ENCODE peak calls at places on chromosomes 5 and 9, in nine cellular contexts. One of them, this sample, is unnamed.

GRCh38 chr5:36939969-36940858 is 63.6 kb downstream of the NIPBL start:
- DNase-seq in NB4: no peak
- DNase-seq in putamen: no peak
- DNase-seq in stimulated activated CD4-positive, alpha-beta T cell treated with anti-CD3 and anti-CD28 coated beads, Interleukin-15, amount 100 ng/mL, for 24 hours: no peak
- DNase-seq in stimulated activated CD8-positive, alpha-beta memory T cell treated with anti-CD3 and anti-CD28 coated beads, Interleukin-12 subunit alpha, Interleukin-12 subunit beta, amount 100 ng/mL, for 1 hour: no peak
- DNase-seq in HT1080: no peak
- DNase-seq in posterior vena cava: no peak
- DNase-seq in COR-L47: no peak
- DNase-seq in spleen: no peak
- DNase-seq in this sample: no peak

GRCh38 chr9:114662081-114662989 is 4.7 kb upstream of the TEX53 start:
- DNase-seq in NB4: peak
- DNase-seq in putamen: peak
- DNase-seq in stimulated activated CD4-positive, alpha-beta T cell treated with anti-CD3 and anti-CD28 coated beads, Interleukin-15, amount 100 ng/mL, for 24 hours: peak
- DNase-seq in stimulated activated CD8-positive, alpha-beta memory T cell treated with anti-CD3 and anti-CD28 coated beads, Interleukin-12 subunit alpha, Interleukin-12 subunit beta, amount 100 ng/mL, for 1 hour: peak
- DNase-seq in HT1080: peak
- DNase-seq in posterior vena cava: no peak
- DNase-seq in COR-L47: peak
- DNase-seq in spleen: no peak
- DNase-seq in this sample: no peak

GRCh38 chr9:120490888-120491595 is 88.9 kb downstream of the CDK5RAP2 start:
- DNase-seq in NB4: peak
- DNase-seq in putamen: no peak
- DNase-seq in stimulated activated CD4-positive, alpha-beta T cell treated with anti-CD3 and anti-CD28 coated beads, Interleukin-15, amount 100 ng/mL, for 24 hours: no peak
- DNase-seq in stimulated activated CD8-positive, alpha-beta memory T cell treated with anti-CD3 and anti-CD28 coated beads, Interleukin-12 subunit alpha, Interleukin-12 subunit beta, amount 100 ng/mL, for 1 hour: no peak
- DNase-seq in HT1080: no peak
- DNase-seq in posterior vena cava: no peak
- DNase-seq in COR-L47: no peak
- DNase-seq in spleen: no peak
- DNase-seq in this sample: no peak

GRCh38 chr5:112604741-112605390 is 132.8 kb upstream of the APC start:
- DNase-seq in NB4: peak
- DNase-seq in putamen: no peak
- DNase-seq in stimulated activated CD4-positive, alpha-beta T cell treated with anti-CD3 and anti-CD28 coated beads, Interleukin-15, amount 100 ng/mL, for 24 hours: no peak
- DNase-seq in stimulated activated CD8-positive, alpha-beta memory T cell treated with anti-CD3 and anti-CD28 coated beads, Interleukin-12 subunit alpha, Interleukin-12 subunit beta, amount 100 ng/mL, for 1 hour: no peak
- DNase-seq in HT1080: no peak
- DNase-seq in posterior vena cava: no peak
- DNase-seq in COR-L47: no peak
- DNase-seq in spleen: no peak
- DNase-seq in this sample: peak

GRCh38 chr9:79611091-79611614 is 39.4 kb downstream of the TLE4 start:
- DNase-seq in NB4: peak
- DNase-seq in putamen: no peak
- DNase-seq in stimulated activated CD4-positive, alpha-beta T cell treated with anti-CD3 and anti-CD28 coated beads, Interleukin-15, amount 100 ng/mL, for 24 hours: no peak
- DNase-seq in stimulated activated CD8-positive, alpha-beta memory T cell treated with anti-CD3 and anti-CD28 coated beads, Interleukin-12 subunit alpha, Interleukin-12 subunit beta, amount 100 ng/mL, for 1 hour: no peak
- DNase-seq in HT1080: peak
- DNase-seq in posterior vena cava: no peak
- DNase-seq in COR-L47: no peak
- DNase-seq in spleen: no peak
- DNase-seq in this sample: no peak

GRCh38 chr9:126439402-126439765 is 112.8 kb downstream of the MVB12B start:
- DNase-seq in NB4: no peak
- DNase-seq in putamen: no peak
- DNase-seq in stimulated activated CD4-positive, alpha-beta T cell treated with anti-CD3 and anti-CD28 coated beads, Interleukin-15, amount 100 ng/mL, for 24 hours: peak
- DNase-seq in stimulated activated CD8-positive, alpha-beta memory T cell treated with anti-CD3 and anti-CD28 coated beads, Interleukin-12 subunit alpha, Interleukin-12 subunit beta, amount 100 ng/mL, for 1 hour: no peak
- DNase-seq in HT1080: peak
- DNase-seq in posterior vena cava: no peak
- DNase-seq in COR-L47: no peak
- DNase-seq in spleen: no peak
- DNase-seq in this sample: no peak

GRCh38 chr5:139708877-139709586 is 60.9 kb downstream of the CXXC5 start:
- DNase-seq in NB4: peak
- DNase-seq in putamen: peak
- DNase-seq in stimulated activated CD4-positive, alpha-beta T cell treated with anti-CD3 and anti-CD28 coated beads, Interleukin-15, amount 100 ng/mL, for 24 hours: no peak
- DNase-seq in stimulated activated CD8-positive, alpha-beta memory T cell treated with anti-CD3 and anti-CD28 coated beads, Interleukin-12 subunit alpha, Interleukin-12 subunit beta, amount 100 ng/mL, for 1 hour: no peak
- DNase-seq in HT1080: no peak
- DNase-seq in posterior vena cava: peak
- DNase-seq in COR-L47: peak
- DNase-seq in spleen: peak
- DNase-seq in this sample: no peak

GRCh38 chr9:5438301-5439162 is 807 bp upstream of the PLGRKT start:
- DNase-seq in NB4: no peak
- DNase-seq in putamen: no peak
- DNase-seq in stimulated activated CD4-positive, alpha-beta T cell treated with anti-CD3 and anti-CD28 coated beads, Interleukin-15, amount 100 ng/mL, for 24 hours: peak
- DNase-seq in stimulated activated CD8-positive, alpha-beta memory T cell treated with anti-CD3 and anti-CD28 coated beads, Interleukin-12 subunit alpha, Interleukin-12 subunit beta, amount 100 ng/mL, for 1 hour: peak
- DNase-seq in HT1080: no peak
- DNase-seq in posterior vena cava: peak
- DNase-seq in COR-L47: no peak
- DNase-seq in spleen: peak
- DNase-seq in this sample: no peak

GRCh38 chr5:147321569-147321968 is 86.7 kb downstream of the STK32A start:
- DNase-seq in NB4: no peak
- DNase-seq in putamen: no peak
- DNase-seq in stimulated activated CD4-positive, alpha-beta T cell treated with anti-CD3 and anti-CD28 coated beads, Interleukin-15, amount 100 ng/mL, for 24 hours: no peak
- DNase-seq in stimulated activated CD8-positive, alpha-beta memory T cell treated with anti-CD3 and anti-CD28 coated beads, Interleukin-12 subunit alpha, Interleukin-12 subunit beta, amount 100 ng/mL, for 1 hour: no peak
- DNase-seq in HT1080: no peak
- DNase-seq in posterior vena cava: no peak
- DNase-seq in COR-L47: no peak
- DNase-seq in spleen: no peak
- DNase-seq in this sample: no peak

GRCh38 chr9:122923947-122924346 is 7.4 kb downstream of the ZBTB26 start:
- DNase-seq in NB4: no peak
- DNase-seq in putamen: no peak
- DNase-seq in stimulated activated CD4-positive, alpha-beta T cell treated with anti-CD3 and anti-CD28 coated beads, Interleukin-15, amount 100 ng/mL, for 24 hours: no peak
- DNase-seq in stimulated activated CD8-positive, alpha-beta memory T cell treated with anti-CD3 and anti-CD28 coated beads, Interleukin-12 subunit alpha, Interleukin-12 subunit beta, amount 100 ng/mL, for 1 hour: no peak
- DNase-seq in HT1080: no peak
- DNase-seq in posterior vena cava: no peak
- DNase-seq in COR-L47: no peak
- DNase-seq in spleen: no peak
- DNase-seq in this sample: no peak

GRCh38 chr5:177479774-177480173 is 6.3 kb upstream of the DBN1 start:
- DNase-seq in NB4: peak
- DNase-seq in putamen: no peak
- DNase-seq in stimulated activated CD4-positive, alpha-beta T cell treated with anti-CD3 and anti-CD28 coated beads, Interleukin-15, amount 100 ng/mL, for 24 hours: no peak
- DNase-seq in stimulated activated CD8-positive, alpha-beta memory T cell treated with anti-CD3 and anti-CD28 coated beads, Interleukin-12 subunit alpha, Interleukin-12 subunit beta, amount 100 ng/mL, for 1 hour: no peak
- DNase-seq in HT1080: no peak
- DNase-seq in posterior vena cava: no peak
- DNase-seq in COR-L47: no peak
- DNase-seq in spleen: no peak
- DNase-seq in this sample: no peak

GRCh38 chr9:33884856-33885701 is 68.1 kb downstream of the UBE2R2 start:
- DNase-seq in NB4: no peak
- DNase-seq in putamen: no peak
- DNase-seq in stimulated activated CD4-positive, alpha-beta T cell treated with anti-CD3 and anti-CD28 coated beads, Interleukin-15, amount 100 ng/mL, for 24 hours: no peak
- DNase-seq in stimulated activated CD8-positive, alpha-beta memory T cell treated with anti-CD3 and anti-CD28 coated beads, Interleukin-12 subunit alpha, Interleukin-12 subunit beta, amount 100 ng/mL, for 1 hour: no peak
- DNase-seq in HT1080: peak
- DNase-seq in posterior vena cava: no peak
- DNase-seq in COR-L47: peak
- DNase-seq in spleen: no peak
- DNase-seq in this sample: peak

GRCh38 chr5:5705010-5705409 is 282.5 kb downstream of the ICE1 start:
- DNase-seq in NB4: no peak
- DNase-seq in putamen: no peak
- DNase-seq in stimulated activated CD4-positive, alpha-beta T cell treated with anti-CD3 and anti-CD28 coated beads, Interleukin-15, amount 100 ng/mL, for 24 hours: no peak
- DNase-seq in stimulated activated CD8-positive, alpha-beta memory T cell treated with anti-CD3 and anti-CD28 coated beads, Interleukin-12 subunit alpha, Interleukin-12 subunit beta, amount 100 ng/mL, for 1 hour: no peak
- DNase-seq in HT1080: peak
- DNase-seq in posterior vena cava: no peak
- DNase-seq in COR-L47: no peak
- DNase-seq in spleen: no peak
- DNase-seq in this sample: no peak

GRCh38 chr5:140261403-140262171 is 41.3 kb downstream of the PFDN1 start:
- DNase-seq in NB4: peak
- DNase-seq in putamen: peak
- DNase-seq in stimulated activated CD4-positive, alpha-beta T cell treated with anti-CD3 and anti-CD28 coated beads, Interleukin-15, amount 100 ng/mL, for 24 hours: no peak
- DNase-seq in stimulated activated CD8-positive, alpha-beta memory T cell treated with anti-CD3 and anti-CD28 coated beads, Interleukin-12 subunit alpha, Interleukin-12 subunit beta, amount 100 ng/mL, for 1 hour: no peak
- DNase-seq in HT1080: peak
- DNase-seq in posterior vena cava: no peak
- DNase-seq in COR-L47: peak
- DNase-seq in spleen: no peak
- DNase-seq in this sample: no peak

GRCh38 chr5:16794381-16794913 is 141.6 kb downstream of the MYO10 start:
- DNase-seq in NB4: no peak
- DNase-seq in putamen: no peak
- DNase-seq in stimulated activated CD4-positive, alpha-beta T cell treated with anti-CD3 and anti-CD28 coated beads, Interleukin-15, amount 100 ng/mL, for 24 hours: no peak
- DNase-seq in stimulated activated CD8-positive, alpha-beta memory T cell treated with anti-CD3 and anti-CD28 coated beads, Interleukin-12 subunit alpha, Interleukin-12 subunit beta, amount 100 ng/mL, for 1 hour: no peak
- DNase-seq in HT1080: no peak
- DNase-seq in posterior vena cava: no peak
- DNase-seq in COR-L47: no peak
- DNase-seq in spleen: no peak
- DNase-seq in this sample: no peak

GRCh38 chr5:144335561-144335960 is 164.9 kb downstream of the KCTD16 start:
- DNase-seq in NB4: no peak
- DNase-seq in putamen: no peak
- DNase-seq in stimulated activated CD4-positive, alpha-beta T cell treated with anti-CD3 and anti-CD28 coated beads, Interleukin-15, amount 100 ng/mL, for 24 hours: no peak
- DNase-seq in stimulated activated CD8-positive, alpha-beta memory T cell treated with anti-CD3 and anti-CD28 coated beads, Interleukin-12 subunit alpha, Interleukin-12 subunit beta, amount 100 ng/mL, for 1 hour: no peak
- DNase-seq in HT1080: no peak
- DNase-seq in posterior vena cava: no peak
- DNase-seq in COR-L47: peak
- DNase-seq in spleen: no peak
- DNase-seq in this sample: no peak